ENCODE peak calls at places on chromosome 2, in seven cellular contexts. V, T, Y, G, X, N and R are unnamed samples.

GRCh38 chr2:179861027-179861776 is at the start of gene ZNF385B:
- DNase-seq in N (peak; percentile 23), T (no peak), G (no peak), V (no peak), X (peak; percentile 73), Y (peak; percentile 46), R (peak; percentile 59)

GRCh38 chr2:110116033-110116710 is 550 bp upstream of the MALL start:
- DNase-seq in G (peak; percentile 23), N (peak; percentile 80), V (no peak), Y (peak; percentile 59), X (peak; percentile 43), T (peak; percentile 35), R (peak; percentile 41)

GRCh38 chr2:226796012-226796839 is 3.4 kb downstream of the IRS1 start:
- DNase-seq in G (no peak), N (no peak), Y (no peak), T (no peak), X (peak; percentile 18), V (no peak), R (peak; percentile 29)

GRCh38 chr2:6986251-6986893 is 69.2 kb downstream of the RNF144A start:
- DNase-seq in Y (peak; percentile 45), T (no peak), G (peak; percentile 33), X (no peak), N (no peak), V (no peak), R (no peak)

GRCh38 chr2:46943881-46944798 is 28.5 kb upstream of the MCFD2 start:
- DNase-seq in X (no peak), Y (no peak), N (no peak), T (no peak), V (peak; percentile 56), G (no peak), R (no peak)

GRCh38 chr2:23545391-23545790 is 160.4 kb downstream of the KLHL29 start:
- DNase-seq in G (no peak), Y (peak; percentile 37), V (no peak), X (no peak), N (peak; percentile 57), T (no peak), R (no peak)

GRCh38 chr2:224772494-224772893 is 56.3 kb upstream of the CCDC195 start:
- DNase-seq in Y (no peak), G (no peak), V (no peak), N (no peak), T (no peak), X (no peak), R (no peak)

GRCh38 chr2:102063360-102063947 is 71.7 kb downstream of the IL1R2 start:
- DNase-seq in V (no peak), N (peak; percentile 88), T (no peak), Y (peak; percentile 39), G (no peak), X (no peak), R (no peak)

GRCh38 chr2:8457092-8457481 is 224.8 kb upstream of the ID2 start:
- DNase-seq in Y (no peak), V (no peak), G (no peak), N (no peak), X (no peak), T (no peak), R (no peak)

GRCh38 chr2:196274387-196274809 is 103.0 kb upstream of the STK17B start:
- DNase-seq in X (no peak), N (peak; percentile 68), T (no peak), G (no peak), V (no peak), Y (no peak), R (no peak)

GRCh38 chr2:39033980-39034379 is 86.9 kb downstream of the SOS1 start:
- DNase-seq in N (peak; percentile 69), V (no peak), X (no peak), Y (no peak), T (no peak), G (no peak), R (no peak)

GRCh38 chr2:67256892-67257291 is 140.2 kb upstream of the ETAA1 start:
- DNase-seq in Y (no peak), V (no peak), T (peak; percentile 32), G (no peak), N (peak; percentile 93), X (no peak), R (no peak)

GRCh38 chr2:56011624-56012023 is 88.0 kb upstream of the EFEMP1 start:
- DNase-seq in V (no peak), N (no peak), Y (no peak), T (no peak), X (no peak), G (no peak), R (no peak)

GRCh38 chr2:106965611-106966010 is 79.6 kb upstream of the ST6GAL2 start:
- DNase-seq in T (no peak), V (no peak), G (no peak), X (no peak), Y (no peak), N (peak; percentile 54), R (no peak)

GRCh38 chr2:183037660-183038340 is 457 bp downstream of the NCKAP1 start:
- DNase-seq in G (no peak), V (peak; percentile 20), X (peak; percentile 69), N (peak; percentile 40), Y (peak; percentile 47), T (no peak), R (peak; percentile 65)

GRCh38 chr2:191012346-191012745 is 1.6 kb downstream of the STAT1 start:
- DNase-seq in X (no peak), G (no peak), Y (no peak), T (no peak), V (no peak), N (no peak), R (no peak)

GRCh38 chr2:50783116-50783515 is 248.8 kb downstream of the NRXN1 start:
- DNase-seq in T (no peak), Y (no peak), V (no peak), X (no peak), N (no peak), G (no peak), R (no peak)

GRCh38 chr2:226123307-226123706 is 676.3 kb downstream of the IRS1 start:
- DNase-seq in G (no peak), T (no peak), V (no peak), Y (no peak), N (peak; percentile 91), X (no peak), R (no peak)

GRCh38 chr2:4272261-4272858 is 569.0 kb downstream of the DCDC2C start:
- DNase-seq in T (no peak), Y (no peak), V (no peak), G (no peak), N (no peak), X (no peak), R (no peak)

GRCh38 chr2:169129703-169130243 is 60.4 kb downstream of the DHRS9 start:
- DNase-seq in X (no peak), G (no peak), V (no peak), T (no peak), Y (no peak), N (no peak), R (no peak)

GRCh38 chr2:19178175-19178574 is 180.2 kb downstream of the OSR1 start:
- DNase-seq in T (no peak), X (no peak), Y (no peak), V (no peak), N (peak; percentile 62), G (no peak), R (no peak)

GRCh38 chr2:238942941-238943715 is 95.2 kb downstream of the TWIST2 start:
- DNase-seq in Y (no peak), T (no peak), X (no peak), V (no peak), N (peak; percentile 73), G (no peak), R (no peak)

GRCh38 chr2:153873062-153874048 is 1.6 kb downstream of the GALNT13 start:
- DNase-seq in N (no peak), G (peak; percentile 39), V (no peak), T (no peak), X (peak; percentile 33), Y (peak; percentile 58), R (peak; percentile 30)

GRCh38 chr2:10042301-10043161 is 819 bp upstream of the KLF11 start:
- DNase-seq in N (peak; percentile 88), G (no peak), T (no peak), Y (peak; percentile 89), V (peak; percentile 49), X (no peak), R (peak; percentile 70)

GRCh38 chr2:215832791-215833190 is 180.6 kb downstream of the MREG start:
- DNase-seq in X (no peak), G (no peak), V (no peak), N (no peak), T (no peak), Y (no peak), R (no peak)

GRCh38 chr2:70607121-70607551 is 53.5 kb upstream of the TGFA start:
- DNase-seq in T (no peak), G (no peak), Y (no peak), N (no peak), X (no peak), V (no peak), R (no peak)